ENCODE peak calls at places on chromosomes 5 and 9, in eight cellular contexts. Q is ELF-1; N is C1 segment of cervical spinal cord; U is HFFc6; D is LHCN-M2; A is activated CD8-positive, alpha-beta T cell treated with anti-CD3 and anti-CD28 coated beads for 36 hours; G is neural crest cell; F is stimulated activated naive CD4-positive, alpha-beta T cell. M is an unnamed sample.

GRCh38 chr9:73179594-73179993 is 27.9 kb downstream of the ANXA1 start:
- DNase-seq in Q (no peak), N (no peak), U (no peak), D (peak; percentile 66), A (no peak), G (no peak), F (no peak), M (no peak)

GRCh38 chr5:9340095-9340494 is 205.8 kb downstream of the SEMA5A start:
- DNase-seq in Q (no peak), N (no peak), U (no peak), D (no peak), A (no peak), G (no peak), F (no peak), M (no peak)

GRCh38 chr5:157491471-157491870 is 31.5 kb downstream of the NIPAL4 start:
- DNase-seq in Q (no peak), N (no peak), U (no peak), D (no peak), A (no peak), G (no peak), F (no peak), M (no peak)

GRCh38 chr5:3077684-3078083 is 326.2 kb upstream of the IRX2 start:
- DNase-seq in Q (no peak), N (no peak), U (no peak), D (no peak), A (no peak), G (no peak), F (no peak), M (no peak)

GRCh38 chr5:160310140-160310909 is 2.0 kb downstream of the CCNJL start:
- DNase-seq in Q (no peak), N (no peak), U (no peak), D (no peak), A (no peak), G (no peak), F (no peak), M (no peak)

GRCh38 chr5:110872200-110872599 is 133.4 kb downstream of the SLC25A46 start:
- DNase-seq in Q (no peak), N (no peak), U (no peak), D (no peak), A (no peak), G (no peak), F (no peak), M (no peak)

GRCh38 chr5:5430136-5430535 is 7.7 kb downstream of the ICE1 start:
- DNase-seq in Q (no peak), N (no peak), U (no peak), D (no peak), A (no peak), G (no peak), F (no peak), M (peak; percentile 28)

GRCh38 chr5:68067353-68067752 is 148.2 kb upstream of the PIK3R1 start:
- DNase-seq in Q (no peak), N (no peak), U (no peak), D (no peak), A (no peak), G (no peak), F (no peak), M (no peak)

GRCh38 chr9:87085073-87085472 is 137.8 kb upstream of the GAS1 start:
- DNase-seq in Q (no peak), N (no peak), U (no peak), D (no peak), A (no peak), G (no peak), F (no peak), M (no peak)

GRCh38 chr5:89421035-89421434 is 538.1 kb upstream of the MEF2C start:
- DNase-seq in Q (no peak), N (no peak), U (no peak), D (peak; percentile 46), A (no peak), G (no peak), F (no peak), M (no peak)

GRCh38 chr9:123044556-123044955 is 11.1 kb downstream of the GPR21 start:
- DNase-seq in Q (no peak), N (no peak), U (peak; percentile 16), D (no peak), A (no peak), G (no peak), F (no peak), M (no peak)

GRCh38 chr9:100394819-100395218 is 32.1 kb upstream of the MSANTD3 start:
- DNase-seq in Q (no peak), N (no peak), U (peak; percentile 10), D (peak; percentile 32), A (no peak), G (no peak), F (no peak), M (no peak)

GRCh38 chr9:78783743-78784142 is 486.8 kb downstream of the PSAT1 start:
- DNase-seq in Q (no peak), N (no peak), U (no peak), D (no peak), A (no peak), G (no peak), F (no peak), M (peak; percentile 54)

GRCh38 chr9:76634356-76635054 is 129.7 kb upstream of the PCA3 start:
- DNase-seq in Q (no peak), N (no peak), U (peak; percentile 22), D (peak; percentile 37), A (no peak), G (no peak), F (no peak), M (peak; percentile 51)

GRCh38 chr9:14799030-14799429 is 76.5 kb upstream of the CER1 start:
- DNase-seq in Q (no peak), N (no peak), U (no peak), D (no peak), A (no peak), G (no peak), F (no peak), M (no peak)

GRCh38 chr9:38337706-38338264 is 54.7 kb upstream of the ALDH1B1 start:
- DNase-seq in Q (no peak), N (no peak), U (no peak), D (no peak), A (no peak), G (no peak), F (no peak), M (no peak)

GRCh38 chr5:58201922-58202648 is 257.8 kb downstream of the PLK2 start:
- DNase-seq in Q (no peak), N (no peak), U (no peak), D (peak; percentile 43), A (no peak), G (no peak), F (no peak), M (no peak)

GRCh38 chr9:79829566-79830347 is 258.0 kb downstream of the TLE4 start:
- DNase-seq in Q (no peak), N (no peak), U (no peak), D (peak; percentile 76), A (no peak), G (no peak), F (no peak), M (peak; percentile 6)

GRCh38 chr5:849651-850301 is 1.0 kb downstream of the ZDHHC11 start:
- DNase-seq in Q (peak; percentile 30), N (no peak), U (no peak), D (no peak), A (no peak), G (peak; percentile 51), F (no peak), M (no peak)

GRCh38 chr5:56123531-56124243 is 109.4 kb downstream of the ANKRD55 start:
- DNase-seq in Q (peak; percentile 92), N (no peak), U (peak; percentile 97), D (peak; percentile 99), A (peak; percentile 43), G (peak; percentile 12), F (no peak), M (no peak)